ENCODE peak calls at places on chromosomes 3 and 15, in five cellular contexts. Q, L, G, I and Z are unnamed samples.
A peak's percentile ranks its signal among the peaks of the same experiment; 100 is the strongest.

GRCh38 chr3:33358172-33358781 is 81.0 kb downstream of the FBXL2 start:
- DNase-seq in Q (no peak), L (no peak), G (no peak), I (no peak), Z (no peak)

GRCh38 chr15:79089890-79090486 is 592 bp downstream of the RASGRF1 start:
- DNase-seq in Q (no peak), L (no peak), G (no peak), I (no peak), Z (no peak)

GRCh38 chr15:96767703-96768434 is 437.4 kb downstream of the NR2F2 start:
- DNase-seq in Q (no peak), L (no peak), G (peak; percentile 56), I (no peak), Z (no peak)

GRCh38 chr15:48946088-48946839 is 17.5 kb downstream of the SHC4 start:
- DNase-seq in Q (no peak), L (no peak), G (peak; percentile 24), I (no peak), Z (no peak)

GRCh38 chr15:71485094-71485693 is 325.2 kb upstream of the NR2E3 start:
- DNase-seq in Q (no peak), L (no peak), G (no peak), I (no peak), Z (no peak)

GRCh38 chr15:42070966-42071350 is 23.4 kb downstream of the PLA2G4D start:
- DNase-seq in Q (no peak), L (no peak), G (no peak), I (no peak), Z (no peak)

GRCh38 chr3:11059090-11059798 is 66.7 kb downstream of the SLC6A1 start:
- DNase-seq in Q (no peak), L (peak; percentile 32), G (peak; percentile 83), I (no peak), Z (peak; percentile 56)

GRCh38 chr3:10322355-10322715 is 1.4 kb upstream of the SEC13 start:
- DNase-seq in Q (no peak), L (no peak), G (peak; percentile 39), I (no peak), Z (no peak)

GRCh38 chr3:14451844-14452533 is 49.6 kb downstream of the SLC6A6 start:
- DNase-seq in Q (no peak), L (no peak), G (peak; percentile 58), I (no peak), Z (no peak)

GRCh38 chr3:66353530-66353929 is 132.7 kb downstream of the SLC25A26 start:
- DNase-seq in Q (no peak), L (no peak), G (no peak), I (no peak), Z (no peak)

GRCh38 chr3:27644936-27645335 is 77.2 kb downstream of the EOMES start:
- DNase-seq in Q (no peak), L (no peak), G (no peak), I (no peak), Z (no peak)

GRCh38 chr3:128076783-128077624 is 24.8 kb downstream of the SEC61A1 start:
- DNase-seq in Q (no peak), L (no peak), G (no peak), I (no peak), Z (no peak)

GRCh38 chr15:33994005-33994615 is 25.8 kb downstream of the CHRM5 start:
- DNase-seq in Q (no peak), L (no peak), G (no peak), I (no peak), Z (no peak)

GRCh38 chr3:187183210-187183862 is 13.9 kb upstream of the RTP1 start:
- DNase-seq in Q (no peak), L (no peak), G (no peak), I (no peak), Z (no peak)

GRCh38 chr3:60202052-60202753 is 1049.0 kb downstream of the FHIT start:
- DNase-seq in Q (no peak), L (no peak), G (no peak), I (no peak), Z (no peak)

GRCh38 chr15:48636511-48636910 is 9.0 kb downstream of the FBN1 start:
- DNase-seq in Q (no peak), L (no peak), G (no peak), I (no peak), Z (no peak)

GRCh38 chr15:89371145-89372044 is 36.8 kb upstream of the POLG start:
- DNase-seq in Q (no peak), L (no peak), G (no peak), I (no peak), Z (no peak)

GRCh38 chr3:172003146-172003545 is 36.2 kb upstream of the FNDC3B start:
- DNase-seq in Q (no peak), L (no peak), G (no peak), I (no peak), Z (no peak)

GRCh38 chr3:1696654-1697275 is 401.9 kb upstream of the CNTN4 start:
- DNase-seq in Q (no peak), L (no peak), G (no peak), I (no peak), Z (no peak)

GRCh38 chr3:115975353-115975752 is 352.0 kb downstream of the GAP43 start:
- DNase-seq in Q (no peak), L (peak; percentile 32), G (no peak), I (no peak), Z (no peak)

GRCh38 chr3:4503050-4503449 is 9.9 kb downstream of the ITPR1 start:
- DNase-seq in Q (no peak), L (no peak), G (no peak), I (no peak), Z (no peak)

GRCh38 chr3:165339753-165340152 is 143.6 kb upstream of the SLITRK3 start:
- DNase-seq in Q (no peak), L (no peak), G (peak; percentile 32), I (no peak), Z (no peak)

GRCh38 chr3:39329493-39329892 is at the start of gene CCR8:
- DNase-seq in Q (no peak), L (no peak), G (no peak), I (no peak), Z (no peak)

GRCh38 chr3:80232760-80233159 is 465.0 kb upstream of the ROBO1 start:
- DNase-seq in Q (no peak), L (peak; percentile 78), G (peak; percentile 3), I (no peak), Z (no peak)

GRCh38 chr3:135655328-135655727 is 310.2 kb upstream of the PPP2R3A start:
- DNase-seq in Q (no peak), L (no peak), G (no peak), I (no peak), Z (no peak)

GRCh38 chr3:103085465-103085864 is 650.6 kb downstream of the ZPLD1 start:
- DNase-seq in Q (no peak), L (no peak), G (no peak), I (no peak), Z (no peak)

GRCh38 chr15:30063829-30064559 is 18.8 kb upstream of the GOLGA8J start:
- DNase-seq in Q (no peak), L (no peak), G (no peak), I (no peak), Z (no peak)

GRCh38 chr3:153339065-153339464 is 177.0 kb downstream of the RAP2B start:
- DNase-seq in Q (no peak), L (no peak), G (no peak), I (no peak), Z (no peak)

GRCh38 chr3:169192643-169193042 is 470.9 kb downstream of the MECOM start:
- DNase-seq in Q (no peak), L (no peak), G (no peak), I (no peak), Z (no peak)

GRCh38 chr3:98986073-98986472 is 84.6 kb upstream of the DCBLD2 start:
- DNase-seq in Q (no peak), L (no peak), G (peak; percentile 51), I (no peak), Z (no peak)

GRCh38 chr3:12193485-12194165 is 34.9 kb upstream of the TIMP4 start:
- DNase-seq in Q (no peak), L (peak; percentile 86), G (peak; percentile 81), I (no peak), Z (peak; percentile 71)

GRCh38 chr3:47405820-47406761 is 25.3 kb downstream of the PTPN23 start:
- DNase-seq in Q (no peak), L (no peak), G (no peak), I (no peak), Z (no peak)

GRCh38 chr3:161310649-161311423 is 60.5 kb downstream of the SPTSSB start:
- DNase-seq in Q (peak; percentile 51), L (no peak), G (no peak), I (no peak), Z (no peak)

GRCh38 chr3:123741058-123741511 is 143.0 kb downstream of the MYLK start:
- DNase-seq in Q (no peak), L (no peak), G (no peak), I (no peak), Z (no peak)

GRCh38 chr15:88727439-88727838 is 75.8 kb upstream of the ACAN start:
- DNase-seq in Q (no peak), L (no peak), G (no peak), I (no peak), Z (no peak)

GRCh38 chr3:129162729-129163579 is 2.1 kb upstream of the ISY1 start:
- DNase-seq in Q (no peak), L (no peak), G (no peak), I (no peak), Z (no peak)